ENCODE peak calls at places on chromosomes 5 and 9, in nine cellular contexts. F is neural progenitor cell; P is HT1080; E is stimulated activated CD4-positive, alpha-beta T cell treated with anti-CD3 and anti-CD28 coated beads, Interleukin-15, amount 100 ng/mL, for 48 hours; T is left ventricle myocardium superior; G is cardiac muscle cell; K is activated naive CD4-positive, alpha-beta T cell; B is LHCN-M2; W is NCI-H345. L is an unnamed sample.

GRCh38 chr9:22731786-22732185 is 285.2 kb downstream of the DMRTA1 start:
- DNase-seq in W (no peak), B (no peak), E (no peak), F (no peak), K (no peak), T (no peak), P (peak), G (no peak), L (no peak)

GRCh38 chr5:151068189-151068570 is 12.7 kb downstream of the TNIP1 start:
- DNase-seq in B (no peak), G (no peak), E (no peak), T (no peak), P (no peak), K (no peak), W (peak), F (no peak), L (no peak)

GRCh38 chr5:43019615-43020293 is 20.4 kb downstream of the ANXA2R start:
- DNase-seq in E (peak), P (no peak), W (peak), K (peak), B (peak), T (peak), G (peak), F (peak), L (peak)

GRCh38 chr5:92674322-92674721 is 906.7 kb downstream of the NR2F1-AS1 start:
- DNase-seq in W (peak), P (no peak), F (peak), G (no peak), B (no peak), K (no peak), E (no peak), T (no peak), L (no peak)

GRCh38 chr9:134502261-134503211 is 139.1 kb upstream of the COL5A1 start:
- DNase-seq in T (peak), W (no peak), K (no peak), B (peak), F (no peak), P (peak), G (peak), E (no peak), L (peak)

GRCh38 chr9:98974994-98975712 is 31.4 kb downstream of the COL15A1 start:
- DNase-seq in K (peak), P (peak), T (peak), F (peak), E (peak), W (peak), G (peak), B (peak), L (peak)

GRCh38 chr5:57338068-57338848 is 144.4 kb downstream of the ACTBL2 start:
- DNase-seq in P (peak), F (peak), T (no peak), W (no peak), E (no peak), B (peak), G (peak), K (no peak), L (no peak)

GRCh38 chr5:181042036-181042435 is 2.0 kb downstream of the BTNL9 start:
- DNase-seq in B (no peak), F (no peak), E (no peak), T (no peak), G (no peak), P (no peak), W (no peak), K (no peak), L (no peak)

GRCh38 chr5:1930501-1930879 is 47.8 kb upstream of the IRX4 start:
- DNase-seq in B (no peak), F (no peak), T (peak), W (peak), P (no peak), G (no peak), E (no peak), K (no peak), L (no peak)

GRCh38 chr5:146048994-146049703 is 56.2 kb downstream of the PLAC8L1 start:
- DNase-seq in W (peak), K (no peak), F (peak), B (peak), P (peak), T (no peak), E (no peak), G (peak), L (no peak)

GRCh38 chr5:157542282-157542966 is 33.2 kb downstream of the ADAM19 start:
- DNase-seq in P (no peak), W (no peak), F (no peak), T (no peak), K (no peak), G (no peak), E (no peak), B (no peak), L (no peak)

GRCh38 chr9:21708225-21708624 is 94.2 kb upstream of the MTAP start:
- DNase-seq in P (no peak), W (no peak), E (no peak), F (no peak), T (no peak), K (no peak), B (peak), G (no peak), L (no peak)